ENCODE peak calls at places on chromosomes 11 and 22, in four cellular contexts. One of them, this sample, is unnamed.

GRCh38 chr11:13487661-13488030 is 8.2 kb downstream of the PTH start:
- DNase-seq in NCI-H2081: no peak
- DNase-seq in activated CD8-positive, alpha-beta memory T cell treated with anti-CD3 and anti-CD28 coated beads, Interleukin-2, amount 10 ng/mL, durations not matched to agents 7 days and 5 days: no peak
- DNase-seq in kidney glomerular epithelial cell: no peak
- DNase-seq in this sample: peak; percentile 45

GRCh38 chr11:1338201-1339065 is 29.0 kb upstream of the TOLLIP start:
- DNase-seq in NCI-H2081: no peak
- DNase-seq in activated CD8-positive, alpha-beta memory T cell treated with anti-CD3 and anti-CD28 coated beads, Interleukin-2, amount 10 ng/mL, durations not matched to agents 7 days and 5 days: no peak
- DNase-seq in kidney glomerular epithelial cell: no peak
- DNase-seq in this sample: no peak

GRCh38 chr11:57566035-57566504 is 1.4 kb downstream of the UBE2L6 start:
- DNase-seq in NCI-H2081: no peak
- DNase-seq in activated CD8-positive, alpha-beta memory T cell treated with anti-CD3 and anti-CD28 coated beads, Interleukin-2, amount 10 ng/mL, durations not matched to agents 7 days and 5 days: peak; percentile 61
- DNase-seq in kidney glomerular epithelial cell: peak; percentile 7
- DNase-seq in this sample: peak; percentile 76

GRCh38 chr11:69892986-69893555 is 73.9 kb upstream of the FGF3 start:
- DNase-seq in NCI-H2081: no peak
- DNase-seq in activated CD8-positive, alpha-beta memory T cell treated with anti-CD3 and anti-CD28 coated beads, Interleukin-2, amount 10 ng/mL, durations not matched to agents 7 days and 5 days: no peak
- DNase-seq in kidney glomerular epithelial cell: no peak
- DNase-seq in this sample: no peak

GRCh38 chr22:30310881-30311771 is 15.6 kb downstream of the TBC1D10A start:
- DNase-seq in NCI-H2081: no peak
- DNase-seq in activated CD8-positive, alpha-beta memory T cell treated with anti-CD3 and anti-CD28 coated beads, Interleukin-2, amount 10 ng/mL, durations not matched to agents 7 days and 5 days: no peak
- DNase-seq in kidney glomerular epithelial cell: peak; percentile 95
- DNase-seq in this sample: no peak

GRCh38 chr22:21000987-21001600 is 824 bp downstream of the THAP7 start:
- DNase-seq in NCI-H2081: no peak
- DNase-seq in activated CD8-positive, alpha-beta memory T cell treated with anti-CD3 and anti-CD28 coated beads, Interleukin-2, amount 10 ng/mL, durations not matched to agents 7 days and 5 days: peak; percentile 51
- DNase-seq in kidney glomerular epithelial cell: no peak
- DNase-seq in this sample: no peak

GRCh38 chr22:28430656-28431055 is 249.0 kb downstream of the TTC28 start:
- DNase-seq in NCI-H2081: no peak
- DNase-seq in activated CD8-positive, alpha-beta memory T cell treated with anti-CD3 and anti-CD28 coated beads, Interleukin-2, amount 10 ng/mL, durations not matched to agents 7 days and 5 days: no peak
- DNase-seq in kidney glomerular epithelial cell: no peak
- DNase-seq in this sample: no peak

GRCh38 chr11:42631223-42631843 is 680.5 kb upstream of the API5 start:
- DNase-seq in NCI-H2081: no peak
- DNase-seq in activated CD8-positive, alpha-beta memory T cell treated with anti-CD3 and anti-CD28 coated beads, Interleukin-2, amount 10 ng/mL, durations not matched to agents 7 days and 5 days: no peak
- DNase-seq in kidney glomerular epithelial cell: peak; percentile 80
- DNase-seq in this sample: peak; percentile 7

GRCh38 chr11:114116357-114116756 is 56.8 kb downstream of the ZBTB16 start:
- DNase-seq in NCI-H2081: no peak
- DNase-seq in activated CD8-positive, alpha-beta memory T cell treated with anti-CD3 and anti-CD28 coated beads, Interleukin-2, amount 10 ng/mL, durations not matched to agents 7 days and 5 days: no peak
- DNase-seq in kidney glomerular epithelial cell: no peak
- DNase-seq in this sample: no peak

GRCh38 chr11:116517077-116517476 is 255.7 kb downstream of the BUD13 start:
- DNase-seq in NCI-H2081: peak; percentile 8
- DNase-seq in activated CD8-positive, alpha-beta memory T cell treated with anti-CD3 and anti-CD28 coated beads, Interleukin-2, amount 10 ng/mL, durations not matched to agents 7 days and 5 days: no peak
- DNase-seq in kidney glomerular epithelial cell: no peak
- DNase-seq in this sample: no peak

GRCh38 chr11:126113515-126113957 is 50.9 kb upstream of the CDON start:
- DNase-seq in NCI-H2081: peak; percentile 23
- DNase-seq in activated CD8-positive, alpha-beta memory T cell treated with anti-CD3 and anti-CD28 coated beads, Interleukin-2, amount 10 ng/mL, durations not matched to agents 7 days and 5 days: no peak
- DNase-seq in kidney glomerular epithelial cell: peak; percentile 86
- DNase-seq in this sample: peak; percentile 87

GRCh38 chr11:85619497-85619896 is 7.6 kb downstream of the DLG2 start:
- DNase-seq in NCI-H2081: no peak
- DNase-seq in activated CD8-positive, alpha-beta memory T cell treated with anti-CD3 and anti-CD28 coated beads, Interleukin-2, amount 10 ng/mL, durations not matched to agents 7 days and 5 days: no peak
- DNase-seq in kidney glomerular epithelial cell: no peak
- DNase-seq in this sample: no peak

GRCh38 chr22:35230839-35231584 is 26.3 kb upstream of the HMGXB4 start:
- DNase-seq in NCI-H2081: peak; percentile 41
- DNase-seq in activated CD8-positive, alpha-beta memory T cell treated with anti-CD3 and anti-CD28 coated beads, Interleukin-2, amount 10 ng/mL, durations not matched to agents 7 days and 5 days: peak; percentile 41
- DNase-seq in kidney glomerular epithelial cell: no peak
- DNase-seq in this sample: no peak

GRCh38 chr22:40257979-40258378 is 80.3 kb downstream of the TNRC6B start:
- DNase-seq in NCI-H2081: no peak
- DNase-seq in activated CD8-positive, alpha-beta memory T cell treated with anti-CD3 and anti-CD28 coated beads, Interleukin-2, amount 10 ng/mL, durations not matched to agents 7 days and 5 days: no peak
- DNase-seq in kidney glomerular epithelial cell: no peak
- DNase-seq in this sample: no peak

GRCh38 chr11:70464509-70465361 is 66.4 kb downstream of the CTTN start:
- DNase-seq in NCI-H2081: no peak
- DNase-seq in activated CD8-positive, alpha-beta memory T cell treated with anti-CD3 and anti-CD28 coated beads, Interleukin-2, amount 10 ng/mL, durations not matched to agents 7 days and 5 days: no peak
- DNase-seq in kidney glomerular epithelial cell: no peak
- DNase-seq in this sample: no peak

GRCh38 chr11:68437927-68438657 is 22.5 kb upstream of the PPP6R3 start:
- DNase-seq in NCI-H2081: no peak
- DNase-seq in activated CD8-positive, alpha-beta memory T cell treated with anti-CD3 and anti-CD28 coated beads, Interleukin-2, amount 10 ng/mL, durations not matched to agents 7 days and 5 days: no peak
- DNase-seq in kidney glomerular epithelial cell: no peak
- DNase-seq in this sample: no peak

GRCh38 chr11:23540101-23540561 is 679.9 kb upstream of the CCDC179 start:
- DNase-seq in NCI-H2081: peak; percentile 46
- DNase-seq in activated CD8-positive, alpha-beta memory T cell treated with anti-CD3 and anti-CD28 coated beads, Interleukin-2, amount 10 ng/mL, durations not matched to agents 7 days and 5 days: no peak
- DNase-seq in kidney glomerular epithelial cell: peak; percentile 68
- DNase-seq in this sample: peak; percentile 35

GRCh38 chr11:70868341-70868885 is 384.0 kb downstream of the SHANK2 start:
- DNase-seq in NCI-H2081: no peak
- DNase-seq in activated CD8-positive, alpha-beta memory T cell treated with anti-CD3 and anti-CD28 coated beads, Interleukin-2, amount 10 ng/mL, durations not matched to agents 7 days and 5 days: no peak
- DNase-seq in kidney glomerular epithelial cell: no peak
- DNase-seq in this sample: no peak

GRCh38 chr22:25366876-25367466 is 147.5 kb downstream of the CRYBB2 start:
- DNase-seq in NCI-H2081: no peak
- DNase-seq in activated CD8-positive, alpha-beta memory T cell treated with anti-CD3 and anti-CD28 coated beads, Interleukin-2, amount 10 ng/mL, durations not matched to agents 7 days and 5 days: no peak
- DNase-seq in kidney glomerular epithelial cell: no peak
- DNase-seq in this sample: no peak

GRCh38 chr11:96161271-96162089 is 181.5 kb downstream of the MAML2 start:
- DNase-seq in NCI-H2081: no peak
- DNase-seq in activated CD8-positive, alpha-beta memory T cell treated with anti-CD3 and anti-CD28 coated beads, Interleukin-2, amount 10 ng/mL, durations not matched to agents 7 days and 5 days: no peak
- DNase-seq in kidney glomerular epithelial cell: peak; percentile 59
- DNase-seq in this sample: no peak

GRCh38 chr11:103108933-103109817 is at the start of gene DYNC2H1:
- DNase-seq in NCI-H2081: peak; percentile 84
- DNase-seq in activated CD8-positive, alpha-beta memory T cell treated with anti-CD3 and anti-CD28 coated beads, Interleukin-2, amount 10 ng/mL, durations not matched to agents 7 days and 5 days: peak; percentile 93
- DNase-seq in kidney glomerular epithelial cell: peak; percentile 94
- DNase-seq in this sample: peak; percentile 93

GRCh38 chr11:71135112-71135511 is 117.3 kb downstream of the SHANK2 start:
- DNase-seq in NCI-H2081: no peak
- DNase-seq in activated CD8-positive, alpha-beta memory T cell treated with anti-CD3 and anti-CD28 coated beads, Interleukin-2, amount 10 ng/mL, durations not matched to agents 7 days and 5 days: no peak
- DNase-seq in kidney glomerular epithelial cell: no peak
- DNase-seq in this sample: no peak

GRCh38 chr11:106063009-106063408 is 14.1 kb downstream of the KBTBD3 start:
- DNase-seq in NCI-H2081: no peak
- DNase-seq in activated CD8-positive, alpha-beta memory T cell treated with anti-CD3 and anti-CD28 coated beads, Interleukin-2, amount 10 ng/mL, durations not matched to agents 7 days and 5 days: no peak
- DNase-seq in kidney glomerular epithelial cell: no peak
- DNase-seq in this sample: no peak

GRCh38 chr22:32475428-32476010 is 908 bp downstream of the FBXO7 start:
- DNase-seq in NCI-H2081: no peak
- DNase-seq in activated CD8-positive, alpha-beta memory T cell treated with anti-CD3 and anti-CD28 coated beads, Interleukin-2, amount 10 ng/mL, durations not matched to agents 7 days and 5 days: peak; percentile 57
- DNase-seq in kidney glomerular epithelial cell: peak; percentile 68
- DNase-seq in this sample: no peak

GRCh38 chr11:114082767-114083181 is 23.3 kb downstream of the ZBTB16 start:
- DNase-seq in NCI-H2081: no peak
- DNase-seq in activated CD8-positive, alpha-beta memory T cell treated with anti-CD3 and anti-CD28 coated beads, Interleukin-2, amount 10 ng/mL, durations not matched to agents 7 days and 5 days: no peak
- DNase-seq in kidney glomerular epithelial cell: no peak
- DNase-seq in this sample: no peak

GRCh38 chr11:28729339-28729738 is 621.2 kb downstream of the METTL15 start:
- DNase-seq in NCI-H2081: no peak
- DNase-seq in activated CD8-positive, alpha-beta memory T cell treated with anti-CD3 and anti-CD28 coated beads, Interleukin-2, amount 10 ng/mL, durations not matched to agents 7 days and 5 days: no peak
- DNase-seq in kidney glomerular epithelial cell: no peak
- DNase-seq in this sample: no peak

GRCh38 chr11:27886765-27887328 is 186.6 kb upstream of the BDNF start:
- DNase-seq in NCI-H2081: no peak
- DNase-seq in activated CD8-positive, alpha-beta memory T cell treated with anti-CD3 and anti-CD28 coated beads, Interleukin-2, amount 10 ng/mL, durations not matched to agents 7 days and 5 days: no peak
- DNase-seq in kidney glomerular epithelial cell: peak; percentile 36
- DNase-seq in this sample: no peak

GRCh38 chr11:36196476-36197099 is 92.6 kb downstream of the COMMD9 start:
- DNase-seq in NCI-H2081: no peak
- DNase-seq in activated CD8-positive, alpha-beta memory T cell treated with anti-CD3 and anti-CD28 coated beads, Interleukin-2, amount 10 ng/mL, durations not matched to agents 7 days and 5 days: no peak
- DNase-seq in kidney glomerular epithelial cell: no peak
- DNase-seq in this sample: no peak